ENCODE peak calls at places on chromosomes 16 and 17, in five cellular contexts. One of them, this sample, is unnamed.
A peak's percentile ranks its signal among the peaks of the same experiment; 100 is the strongest.

GRCh38 chr17:29663155-29663554 is 40.4 kb upstream of the CORO6 start:
- DNase-seq in CD4-positive, CD25-positive, alpha-beta regulatory T cell: no peak
- DNase-seq in endodermal cell: no peak
- DNase-seq in naive thymus-derived CD4-positive, alpha-beta T cell: no peak
- DNase-seq in GM23338: peak; percentile 35
- DNase-seq in this sample: no peak

GRCh38 chr17:81395600-81396277 is 482 bp downstream of the BAHCC1 start:
- DNase-seq in CD4-positive, CD25-positive, alpha-beta regulatory T cell: no peak
- DNase-seq in GM23338: no peak
- DNase-seq in endodermal cell: no peak
- DNase-seq in naive thymus-derived CD4-positive, alpha-beta T cell: no peak
- DNase-seq in this sample: peak; percentile 87

GRCh38 chr16:8670014-8670560 is 4.3 kb upstream of the ABAT start:
- DNase-seq in CD4-positive, CD25-positive, alpha-beta regulatory T cell: no peak
- DNase-seq in endodermal cell: no peak
- DNase-seq in naive thymus-derived CD4-positive, alpha-beta T cell: no peak
- DNase-seq in GM23338: no peak
- DNase-seq in this sample: no peak

GRCh38 chr16:12672986-12673385 is 130.7 kb downstream of the CPPED1 start:
- DNase-seq in naive thymus-derived CD4-positive, alpha-beta T cell: no peak
- DNase-seq in CD4-positive, CD25-positive, alpha-beta regulatory T cell: no peak
- DNase-seq in GM23338: no peak
- DNase-seq in endodermal cell: no peak
- DNase-seq in this sample: no peak

GRCh38 chr17:27532269-27533067 is 76.2 kb downstream of the KSR1 start:
- DNase-seq in endodermal cell: no peak
- DNase-seq in GM23338: peak; percentile 28
- DNase-seq in CD4-positive, CD25-positive, alpha-beta regulatory T cell: no peak
- DNase-seq in naive thymus-derived CD4-positive, alpha-beta T cell: no peak
- DNase-seq in this sample: no peak

GRCh38 chr16:17369441-17369951 is 101.3 kb downstream of the XYLT1 start:
- DNase-seq in endodermal cell: no peak
- DNase-seq in CD4-positive, CD25-positive, alpha-beta regulatory T cell: peak; percentile 40
- DNase-seq in naive thymus-derived CD4-positive, alpha-beta T cell: peak; percentile 88
- DNase-seq in GM23338: no peak
- DNase-seq in this sample: no peak

GRCh38 chr17:72476134-72476533 is 355.3 kb downstream of the SOX9 start:
- DNase-seq in CD4-positive, CD25-positive, alpha-beta regulatory T cell: no peak
- DNase-seq in GM23338: no peak
- DNase-seq in naive thymus-derived CD4-positive, alpha-beta T cell: no peak
- DNase-seq in endodermal cell: peak; percentile 65
- DNase-seq in this sample: no peak

GRCh38 chr17:29042679-29043538 is at the start of gene PIPOX:
- DNase-seq in naive thymus-derived CD4-positive, alpha-beta T cell: no peak
- DNase-seq in CD4-positive, CD25-positive, alpha-beta regulatory T cell: no peak
- DNase-seq in endodermal cell: peak; percentile 94
- DNase-seq in GM23338: peak; percentile 98
- DNase-seq in this sample: no peak

GRCh38 chr17:79388556-79389295 is 222.1 kb downstream of the RBFOX3 start:
- DNase-seq in endodermal cell: peak; percentile 95
- DNase-seq in naive thymus-derived CD4-positive, alpha-beta T cell: no peak
- DNase-seq in GM23338: peak; percentile 87
- DNase-seq in CD4-positive, CD25-positive, alpha-beta regulatory T cell: no peak
- DNase-seq in this sample: peak; percentile 96

GRCh38 chr17:6254036-6254435 is 180.9 kb downstream of the AIPL1 start:
- DNase-seq in naive thymus-derived CD4-positive, alpha-beta T cell: no peak
- DNase-seq in endodermal cell: no peak
- DNase-seq in GM23338: no peak
- DNase-seq in CD4-positive, CD25-positive, alpha-beta regulatory T cell: no peak
- DNase-seq in this sample: peak; percentile 54

GRCh38 chr17:19290047-19290705 is 53.0 kb downstream of the EPN2 start:
- DNase-seq in naive thymus-derived CD4-positive, alpha-beta T cell: no peak
- DNase-seq in GM23338: no peak
- DNase-seq in CD4-positive, CD25-positive, alpha-beta regulatory T cell: no peak
- DNase-seq in endodermal cell: peak; percentile 65
- DNase-seq in this sample: peak; percentile 59

GRCh38 chr17:64020068-64020766 is at the start of gene ICAM2:
- DNase-seq in CD4-positive, CD25-positive, alpha-beta regulatory T cell: peak; percentile 91
- DNase-seq in naive thymus-derived CD4-positive, alpha-beta T cell: peak; percentile 97
- DNase-seq in GM23338: peak; percentile 16
- DNase-seq in endodermal cell: peak; percentile 56
- DNase-seq in this sample: no peak

GRCh38 chr17:31674717-31675349 is 184.2 kb downstream of the COPRS start:
- DNase-seq in GM23338: no peak
- DNase-seq in endodermal cell: peak; percentile 26
- DNase-seq in CD4-positive, CD25-positive, alpha-beta regulatory T cell: no peak
- DNase-seq in naive thymus-derived CD4-positive, alpha-beta T cell: no peak
- DNase-seq in this sample: no peak

GRCh38 chr16:53888222-53888621 is 184.3 kb downstream of the FTO start:
- DNase-seq in endodermal cell: no peak
- DNase-seq in naive thymus-derived CD4-positive, alpha-beta T cell: no peak
- DNase-seq in GM23338: no peak
- DNase-seq in CD4-positive, CD25-positive, alpha-beta regulatory T cell: no peak
- DNase-seq in this sample: no peak

GRCh38 chr16:3088925-3089716 is 10.0 kb downstream of the ZSCAN10 start:
- DNase-seq in GM23338: no peak
- DNase-seq in endodermal cell: no peak
- DNase-seq in CD4-positive, CD25-positive, alpha-beta regulatory T cell: no peak
- DNase-seq in naive thymus-derived CD4-positive, alpha-beta T cell: no peak
- DNase-seq in this sample: peak; percentile 57

GRCh38 chr17:36928450-36929125 is 8.7 kb upstream of the LHX1 start:
- DNase-seq in CD4-positive, CD25-positive, alpha-beta regulatory T cell: no peak
- DNase-seq in endodermal cell: peak; percentile 59
- DNase-seq in GM23338: peak; percentile 66
- DNase-seq in naive thymus-derived CD4-positive, alpha-beta T cell: no peak
- DNase-seq in this sample: peak; percentile 77

GRCh38 chr17:77245162-77245926 is 104.6 kb downstream of the SEC14L1 start:
- DNase-seq in naive thymus-derived CD4-positive, alpha-beta T cell: no peak
- DNase-seq in GM23338: no peak
- DNase-seq in CD4-positive, CD25-positive, alpha-beta regulatory T cell: no peak
- DNase-seq in endodermal cell: no peak
- DNase-seq in this sample: no peak

GRCh38 chr17:77247609-77248008 is 106.8 kb downstream of the SEC14L1 start:
- DNase-seq in GM23338: no peak
- DNase-seq in endodermal cell: no peak
- DNase-seq in naive thymus-derived CD4-positive, alpha-beta T cell: no peak
- DNase-seq in CD4-positive, CD25-positive, alpha-beta regulatory T cell: no peak
- DNase-seq in this sample: no peak

GRCh38 chr17:77246110-77247047 is 105.6 kb downstream of the SEC14L1 start:
- DNase-seq in naive thymus-derived CD4-positive, alpha-beta T cell: no peak
- DNase-seq in CD4-positive, CD25-positive, alpha-beta regulatory T cell: no peak
- DNase-seq in endodermal cell: peak; percentile 51
- DNase-seq in GM23338: no peak
- DNase-seq in this sample: peak; percentile 68

GRCh38 chr17:77248216-77249054 is 107.7 kb downstream of the SEC14L1 start:
- DNase-seq in GM23338: no peak
- DNase-seq in naive thymus-derived CD4-positive, alpha-beta T cell: no peak
- DNase-seq in CD4-positive, CD25-positive, alpha-beta regulatory T cell: no peak
- DNase-seq in endodermal cell: no peak
- DNase-seq in this sample: peak; percentile 55

DNA sequence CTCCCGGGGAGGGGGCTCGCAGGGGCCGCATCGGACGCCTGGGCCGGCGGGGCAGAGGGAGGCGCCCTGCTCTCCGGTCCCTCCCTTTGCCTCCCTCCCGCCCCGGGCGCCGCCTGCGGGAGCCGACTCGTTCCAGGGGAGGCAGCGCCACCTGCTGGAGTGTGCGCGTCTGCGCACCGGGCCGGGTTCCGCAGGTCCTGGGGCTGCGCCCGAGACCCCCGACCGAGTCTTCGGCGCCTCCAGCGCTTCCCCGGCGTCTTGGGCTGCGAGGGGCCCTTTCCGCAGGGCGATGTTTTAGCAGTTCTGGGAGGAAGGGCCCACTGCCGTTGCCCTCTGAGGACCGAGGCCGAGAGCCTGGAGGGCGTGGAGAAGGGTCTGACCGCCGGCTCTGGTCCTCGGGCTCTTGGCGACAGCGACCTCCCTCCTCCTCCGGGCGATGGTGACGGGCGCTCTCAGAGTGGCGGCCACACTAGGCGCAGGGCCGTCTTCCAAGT is 106.3 kb downstream of the SEC14L1 start:
- DNase-seq in endodermal cell: peak; percentile 98
- DNase-seq in CD4-positive, CD25-positive, alpha-beta regulatory T cell: peak; percentile 77
- DNase-seq in GM23338: peak; percentile 91
- DNase-seq in naive thymus-derived CD4-positive, alpha-beta T cell: peak; percentile 83
- DNase-seq in this sample: peak; percentile 96
- H3K27ac ChIP-seq in endodermal cell: no peak overlapping the region
- H3K27ac ChIP-seq in CD4-positive, CD25-positive, alpha-beta regulatory T cell: no peak overlapping the region
- H3K27ac ChIP-seq in GM23338: no peak overlapping the region
- H3K27ac ChIP-seq in naive thymus-derived CD4-positive, alpha-beta T cell: no peak overlapping the region
- H3K27ac ChIP-seq in this sample: peak overlapping the region; percentile 28

DNA sequence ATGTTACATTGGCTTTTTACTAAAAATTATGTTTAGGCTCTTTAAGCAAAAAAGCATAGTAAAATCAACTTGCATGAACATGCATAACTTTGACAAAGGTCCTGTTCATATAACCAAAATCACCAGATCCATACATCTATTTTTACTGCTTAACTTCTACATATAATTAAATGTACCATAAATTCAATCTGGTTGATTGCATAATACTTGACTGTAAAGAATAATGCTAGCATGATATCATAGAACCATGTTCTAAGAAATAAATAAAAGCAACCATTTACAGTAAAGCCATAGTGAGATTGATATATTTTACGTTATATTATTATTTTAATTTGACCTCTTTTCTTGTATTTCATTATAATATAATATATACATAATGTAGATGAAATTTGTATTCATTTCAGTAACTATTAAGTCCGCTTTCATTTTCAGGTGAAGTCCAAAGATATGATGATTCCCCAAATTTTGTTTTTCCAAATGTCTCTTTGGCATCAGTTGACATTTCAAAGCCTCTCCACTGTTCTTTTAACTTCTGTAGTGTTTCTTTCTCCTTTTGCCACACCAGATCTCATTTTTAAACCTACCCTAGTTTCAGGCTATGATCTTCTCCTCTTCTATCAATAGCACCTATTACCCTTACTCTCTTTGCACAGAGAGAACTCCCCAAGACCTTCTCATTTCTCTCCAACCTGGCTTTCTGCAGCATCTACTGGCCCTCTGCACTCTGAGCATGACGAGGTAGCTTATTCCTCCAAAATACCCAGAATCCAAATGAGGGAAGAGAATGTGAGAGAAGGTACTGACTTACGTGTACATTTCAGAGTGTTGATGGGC is 1.8 kb downstream of the APOH start:
- DNase-seq in endodermal cell: no peak
- DNase-seq in naive thymus-derived CD4-positive, alpha-beta T cell: no peak
- DNase-seq in CD4-positive, CD25-positive, alpha-beta regulatory T cell: no peak
- DNase-seq in GM23338: no peak
- DNase-seq in this sample: peak; percentile 56
- H3K4me1 ChIP-seq in endodermal cell: no peaks in the 10 kb centered on the region
- H3K4me1 ChIP-seq in naive thymus-derived CD4-positive, alpha-beta T cell: no peaks in the 10 kb centered on the region
- H3K4me1 ChIP-seq in CD4-positive, CD25-positive, alpha-beta regulatory T cell: no peaks in the 10 kb centered on the region
- H3K4me1 ChIP-seq in GM23338: no peaks in the 10 kb centered on the region
- H3K4me1 ChIP-seq in this sample: no peaks in the 10 kb centered on the region

DNA sequence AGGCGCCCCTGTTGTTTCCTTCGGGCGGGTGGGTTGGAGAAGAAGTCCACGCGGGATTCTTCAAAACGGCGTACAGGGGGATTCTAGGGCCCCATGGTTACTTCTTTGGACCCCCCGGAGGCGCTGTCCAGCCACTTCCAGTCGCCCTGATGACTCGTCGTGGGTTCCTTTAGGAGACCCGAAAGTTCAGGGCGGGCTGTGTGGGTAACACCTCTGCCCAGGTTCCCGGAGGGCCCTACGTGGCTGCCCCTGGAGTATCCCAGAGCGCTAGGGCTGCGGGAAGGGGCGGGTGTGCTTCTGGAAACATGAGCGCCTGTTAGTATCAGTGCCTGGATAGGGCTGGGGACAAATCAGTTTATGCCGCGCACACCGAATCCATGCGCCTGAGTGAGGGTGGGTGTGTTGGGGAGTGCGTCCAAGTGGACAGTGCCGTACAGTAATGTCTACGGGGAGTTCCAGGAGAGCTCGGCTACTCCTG is 602 bp upstream of the HIC1 start:
- DNase-seq in endodermal cell: peak; percentile 84
- DNase-seq in naive thymus-derived CD4-positive, alpha-beta T cell: no peak
- DNase-seq in GM23338: peak; percentile 57
- DNase-seq in CD4-positive, CD25-positive, alpha-beta regulatory T cell: no peak
- DNase-seq in this sample: peak; percentile 97
- H3K27ac ChIP-seq in endodermal cell: no peak overlapping the region
- H3K27ac ChIP-seq in naive thymus-derived CD4-positive, alpha-beta T cell: peak overlapping the region; percentile 70
- H3K27ac ChIP-seq in GM23338: no peak overlapping the region
- H3K27ac ChIP-seq in CD4-positive, CD25-positive, alpha-beta regulatory T cell: peak overlapping the region; percentile 61
- H3K27ac ChIP-seq in this sample: peak overlapping the region; percentile 45

DNA sequence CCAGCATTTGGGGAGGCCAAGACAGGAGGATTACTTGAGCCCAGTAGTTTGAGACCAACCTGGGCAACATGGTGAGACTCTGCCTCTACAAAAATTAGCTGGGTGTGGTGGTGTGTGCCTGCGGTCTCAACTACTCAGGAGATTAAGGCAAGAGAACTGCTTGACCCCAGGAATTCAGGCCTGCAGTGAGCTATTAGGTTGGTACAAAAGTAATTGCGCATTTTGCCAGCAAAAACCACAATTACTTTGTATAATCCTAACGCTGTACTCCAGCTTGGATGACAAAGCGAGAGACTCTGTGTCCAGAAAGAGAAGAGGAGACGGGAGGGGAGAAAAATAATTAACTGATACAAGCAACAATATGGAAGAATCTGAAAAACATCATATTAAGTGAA is 32.7 kb downstream of the YWHAE start:
- DNase-seq in endodermal cell: no peak
- DNase-seq in CD4-positive, CD25-positive, alpha-beta regulatory T cell: no peak
- DNase-seq in GM23338: no peak
- DNase-seq in naive thymus-derived CD4-positive, alpha-beta T cell: no peak
- DNase-seq in this sample: no peak
- H3K4me1 ChIP-seq in endodermal cell: no peaks in the 10 kb centered on the region
- H3K4me1 ChIP-seq in CD4-positive, CD25-positive, alpha-beta regulatory T cell: peaks cover 33% of the 10 kb centered on the region
- H3K4me1 ChIP-seq in GM23338: peaks cover 30% of the 10 kb centered on the region
- H3K4me1 ChIP-seq in naive thymus-derived CD4-positive, alpha-beta T cell: peaks cover 15% of the 10 kb centered on the region
- H3K4me1 ChIP-seq in this sample: peaks cover 39% of the 10 kb centered on the region

GRCh38 chr16:57306676-57307341 is 22.3 kb upstream of the PLLP start:
- DNase-seq in naive thymus-derived CD4-positive, alpha-beta T cell: no peak
- DNase-seq in endodermal cell: no peak
- DNase-seq in GM23338: no peak
- DNase-seq in CD4-positive, CD25-positive, alpha-beta regulatory T cell: no peak
- DNase-seq in this sample: peak; percentile 60

GRCh38 chr16:57303021-57303909 is 18.8 kb upstream of the PLLP start:
- DNase-seq in naive thymus-derived CD4-positive, alpha-beta T cell: no peak
- DNase-seq in CD4-positive, CD25-positive, alpha-beta regulatory T cell: no peak
- DNase-seq in GM23338: no peak
- DNase-seq in endodermal cell: no peak
- DNase-seq in this sample: peak; percentile 43

GRCh38 chr16:57305159-57305811 is 20.8 kb upstream of the PLLP start:
- DNase-seq in CD4-positive, CD25-positive, alpha-beta regulatory T cell: no peak
- DNase-seq in naive thymus-derived CD4-positive, alpha-beta T cell: no peak
- DNase-seq in GM23338: no peak
- DNase-seq in endodermal cell: no peak
- DNase-seq in this sample: peak; percentile 65

GRCh38 chr16:57303910-57304168 is 19.4 kb upstream of the PLLP start:
- DNase-seq in CD4-positive, CD25-positive, alpha-beta regulatory T cell: no peak
- DNase-seq in GM23338: no peak
- DNase-seq in naive thymus-derived CD4-positive, alpha-beta T cell: no peak
- DNase-seq in endodermal cell: no peak
- DNase-seq in this sample: no peak

GRCh38 chr16:57304169-57305061 is 19.9 kb upstream of the PLLP start:
- DNase-seq in GM23338: no peak
- DNase-seq in CD4-positive, CD25-positive, alpha-beta regulatory T cell: no peak
- DNase-seq in endodermal cell: no peak
- DNase-seq in naive thymus-derived CD4-positive, alpha-beta T cell: no peak
- DNase-seq in this sample: peak; percentile 82
- H3K27ac ChIP-seq in GM23338: no peak overlapping the region
- H3K27ac ChIP-seq in CD4-positive, CD25-positive, alpha-beta regulatory T cell: no peak overlapping the region
- H3K27ac ChIP-seq in endodermal cell: no peak overlapping the region
- H3K27ac ChIP-seq in naive thymus-derived CD4-positive, alpha-beta T cell: no peak overlapping the region
- H3K27ac ChIP-seq in this sample: no peak overlapping the region

This sample was measured in osteoblast.